ENCODE peak calls at places on chromosomes 16 and 17, in four cellular contexts. B is GM12891, F is suprapubic skin, Z is vagina. N is an unnamed sample.

GRCh38 chr17:77322534-77323412 is 182.0 kb downstream of the SEC14L1 start:
- DNase-seq in B (no peak), Z (peak; percentile 97), F (peak; percentile 92), N (peak; percentile 85)

GRCh38 chr17:82250868-82251500 is 22.1 kb downstream of the SLC16A3 start:
- DNase-seq in Z (no peak), B (no peak), F (no peak), N (no peak)

GRCh38 chr16:78478267-78478821 is 378.9 kb downstream of the WWOX start:
- DNase-seq in Z (no peak), F (no peak), B (no peak), N (no peak)

GRCh38 chr16:23509763-23510153 is 536 bp downstream of the GGA2 start:
- DNase-seq in B (no peak), F (no peak), Z (no peak), N (no peak)

GRCh38 chr17:41918392-41919164 is at the start of gene ACLY:
- DNase-seq in F (peak; percentile 97), Z (peak; percentile 97), B (peak; percentile 99), N (peak; percentile 96)

GRCh38 chr16:25155553-25156460 is 44.3 kb downstream of the LCMT1 start:
- DNase-seq in B (no peak), Z (no peak), F (no peak), N (peak; percentile 7)

GRCh38 chr17:1736348-1737281 is 6.1 kb upstream of the SERPINF2 start:
- DNase-seq in F (no peak), Z (no peak), B (peak; percentile 86), N (no peak)

GRCh38 chr16:55169780-55170179 is 154.2 kb upstream of the IRX6 start:
- DNase-seq in F (no peak), Z (no peak), B (no peak), N (no peak)

GRCh38 chr16:28130099-28131088 is 66.9 kb upstream of the GSG1L start:
- DNase-seq in F (no peak), Z (no peak), B (no peak), N (no peak)

GRCh38 chr17:58096892-58097291 is 13.7 kb downstream of the DYNLL2 start:
- DNase-seq in B (no peak), F (no peak), Z (no peak), N (no peak)

GRCh38 chr16:88804552-88805339 is 1.2 kb downstream of the CDT1 start:
- DNase-seq in F (no peak), B (peak; percentile 72), Z (no peak), N (peak; percentile 41)

GRCh38 chr16:1631230-1631629 is 19.1 kb downstream of the CRAMP1 start:
- DNase-seq in B (no peak), Z (no peak), F (no peak), N (no peak)

GRCh38 chr16:11240636-11241473 is 15.1 kb downstream of the SOCS1 start:
- DNase-seq in Z (no peak), F (no peak), B (no peak), N (no peak)

GRCh38 chr17:8753976-8754440 is 4.3 kb downstream of the SPDYE4 start:
- DNase-seq in B (peak; percentile 38), F (no peak), Z (no peak), N (peak; percentile 33)

GRCh38 chr16:3207086-3207953 is 19.3 kb downstream of the OR1F1 start:
- DNase-seq in B (no peak), Z (no peak), F (no peak), N (no peak)

GRCh38 chr17:12522336-12522735 is 143.4 kb upstream of the MYOCD start:
- DNase-seq in F (no peak), Z (no peak), B (no peak), N (no peak)

GRCh38 chr16:85969159-85969558 is 70.2 kb downstream of the IRF8 start:
- DNase-seq in F (no peak), Z (no peak), B (no peak), N (no peak)

GRCh38 chr16:14339694-14340093 is 268.6 kb downstream of the MRTFB start:
- DNase-seq in Z (no peak), F (no peak), B (no peak), N (no peak)

GRCh38 chr16:29820730-29821662 is 734 bp downstream of the MVP start:
- DNase-seq in B (peak; percentile 55), F (no peak), Z (peak; percentile 88), N (no peak)

GRCh38 chr16:77723108-77723514 is 797 bp downstream of the NUDT7 start:
- DNase-seq in Z (no peak), B (no peak), F (no peak), N (no peak)

GRCh38 chr16:12951392-12951791 is 50.0 kb downstream of the SHISA9 start:
- DNase-seq in B (no peak), Z (no peak), F (no peak), N (no peak)

GRCh38 chr17:1608676-1609075 is 20.0 kb downstream of the SLC43A2 start:
- DNase-seq in Z (no peak), F (no peak), B (no peak), N (no peak)

GRCh38 chr17:50719144-50719923 is at the start of gene LUC7L3:
- DNase-seq in Z (peak; percentile 93), B (peak; percentile 96), F (peak; percentile 96), N (peak; percentile 93)

GRCh38 chr16:55497558-55497957 is 11.3 kb upstream of the LPCAT2 start:
- DNase-seq in F (no peak), B (no peak), Z (peak; percentile 71), N (no peak)

GRCh38 chr16:9404811-9405210 is 313.4 kb downstream of the HAPSTR1 start:
- DNase-seq in B (no peak), Z (no peak), F (no peak), N (no peak)

GRCh38 chr16:3065069-3065741 is at the start of gene IL32:
- DNase-seq in Z (no peak), F (no peak), B (no peak), N (peak; percentile 94)

GRCh38 chr17:52147872-52148271 is 10.6 kb downstream of the CA10 start:
- DNase-seq in Z (no peak), F (no peak), B (no peak), N (no peak)

GRCh38 chr17:37610971-37611370 is 1.8 kb upstream of the SYNRG start:
- DNase-seq in F (no peak), B (no peak), Z (no peak), N (no peak)
- TF ChIP-seq POLR2A in F (no peak), B (no peak), Z (no peak), N (no peak)

GRCh38 chr16:69181-69580 is 3.2 kb downstream of the RHBDF1 start:
- DNase-seq in B (no peak), F (no peak), Z (no peak), N (no peak)

GRCh38 chr16:71210-71539 is 1.3 kb downstream of the RHBDF1 start:
- DNase-seq in B (no peak), Z (no peak), F (no peak), N (no peak)

GRCh38 chr16:74025-74424 is 1.6 kb upstream of the RHBDF1 start:
- DNase-seq in F (no peak), Z (no peak), B (no peak), N (no peak)

GRCh38 chr16:72561-73537 is at the start of gene RHBDF1:
- DNase-seq in Z (no peak), B (no peak), F (no peak), N (peak; percentile 72)

GRCh38 chr16:71540-72341 is 690 bp downstream of the RHBDF1 start:
- DNase-seq in F (peak; percentile 95), Z (peak; percentile 98), B (no peak), N (peak; percentile 93)
- TF ChIP-seq POLR2A in F (peak; percentile 21), Z (no peak), B (no peak), N (peak; percentile 60)

DNA sequence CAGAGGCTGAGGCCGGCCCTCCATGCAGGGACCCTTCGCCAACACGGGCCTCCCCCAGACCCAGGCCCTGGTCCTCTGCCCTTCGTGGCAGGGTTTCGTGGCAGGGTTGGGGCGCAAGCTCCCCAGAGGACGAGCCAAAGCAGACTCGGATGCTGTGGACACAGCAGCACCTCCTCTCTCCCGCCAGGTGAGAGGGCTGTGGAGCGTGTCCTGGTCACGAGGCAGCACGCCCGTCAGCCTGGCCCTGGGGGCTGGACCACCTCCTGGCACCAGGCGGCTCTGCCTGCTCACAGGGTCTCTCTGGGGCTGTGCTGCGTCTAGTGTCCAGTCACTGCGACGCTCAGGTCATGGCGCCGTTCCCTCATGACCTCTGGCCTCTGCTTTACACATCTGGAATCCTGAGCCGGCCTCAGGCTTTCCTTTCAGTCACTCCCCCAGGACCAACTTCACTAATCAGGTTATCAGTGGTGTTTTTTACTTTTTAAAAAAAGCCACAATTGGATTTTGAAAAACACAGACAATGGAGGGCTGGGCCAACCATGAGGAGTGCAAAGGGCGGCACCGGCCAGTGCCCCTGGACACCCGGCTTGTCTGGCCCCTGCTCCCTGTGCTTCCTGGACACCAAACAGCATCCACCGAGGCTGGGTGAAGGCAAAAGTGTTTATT is 5.4 kb downstream of the NDUFAF8 start:
- DNase-seq in B (no peak), Z (no peak), F (no peak), N (no peak)
- TF ChIP-seq POLR2A in B (no peak), Z (no peak), F (no peak), N (no peak)

GRCh38 chr16:30893744-30894539 is at the start of gene BCL7C:
- DNase-seq in B (peak; percentile 85), Z (no peak), F (peak; percentile 95), N (peak; percentile 57)
- TF ChIP-seq POLR2A in B (peak; percentile 23), Z (no peak), F (peak; percentile 38), N (peak; percentile 84)

N was measured in H54.